ENCODE peak calls at places on chromosomes 2 and 18, in six cellular contexts. I, U, S, R, V and F are unnamed samples.

GRCh38 chr2:121303531-121304263 is 18.7 kb upstream of the TFCP2L1 start:
- DNase-seq in I (no peak), V (no peak), U (no peak), R (no peak), S (no peak), F (peak)

GRCh38 chr2:74095629-74096028 is 52.1 kb downstream of the BOLA3 start:
- DNase-seq in U (no peak), R (no peak), I (no peak), V (no peak), S (no peak), F (no peak)

GRCh38 chr2:157442136-157442535 is 1.8 kb downstream of the CYTIP start:
- DNase-seq in R (no peak), U (no peak), I (no peak), S (no peak), V (no peak), F (no peak)

GRCh38 chr2:232839680-232840079 is 30.4 kb upstream of the SNORC start:
- DNase-seq in R (peak), V (no peak), U (peak), S (no peak), I (no peak), F (no peak)

GRCh38 chr2:6181525-6182270 is 489.5 kb downstream of the SOX11 start:
- DNase-seq in S (no peak), U (no peak), V (no peak), I (no peak), R (no peak), F (no peak)

GRCh38 chr2:44638649-44639048 is 276.9 kb downstream of the CAMKMT start:
- DNase-seq in I (no peak), V (no peak), S (no peak), R (no peak), U (peak), F (no peak)

GRCh38 chr2:175167076-175167791 is 769 bp downstream of the ATF2 start:
- DNase-seq in V (no peak), R (no peak), S (no peak), I (peak), U (peak), F (peak)

GRCh38 chr18:67916142-67916541 is 399.6 kb upstream of the DSEL start:
- DNase-seq in I (no peak), V (no peak), R (no peak), U (no peak), S (no peak), F (no peak)

GRCh38 chr18:28511421-28511821 is 334.5 kb upstream of the CDH2 start:
- DNase-seq in R (no peak), I (no peak), U (no peak), S (no peak), V (no peak), F (no peak)

GRCh38 chr2:164717000-164717597 is 95.8 kb upstream of the GRB14 start:
- DNase-seq in V (no peak), I (no peak), R (no peak), S (peak), U (no peak), F (no peak)

GRCh38 chr2:60483400-60483799 is 70.1 kb downstream of the BCL11A start:
- DNase-seq in U (no peak), I (no peak), V (no peak), S (no peak), R (no peak), F (no peak)

GRCh38 chr2:70726947-70727725 is 40.9 kb downstream of the ADD2 start:
- DNase-seq in U (no peak), I (no peak), V (peak), S (peak), R (no peak), F (no peak)

GRCh38 chr2:240931319-240931949 is 25.3 kb downstream of the CROCC2 start:
- DNase-seq in U (no peak), R (peak), S (no peak), V (no peak), I (peak), F (peak)

GRCh38 chr2:196169521-196169920 is 1.9 kb downstream of the STK17B start:
- DNase-seq in R (no peak), V (no peak), I (no peak), U (no peak), S (no peak), F (no peak)

GRCh38 chr2:496729-497128 is 180.5 kb downstream of the TMEM18 start:
- DNase-seq in R (no peak), I (no peak), V (no peak), U (no peak), S (no peak), F (no peak)

GRCh38 chr2:85583667-85584353 is 421 bp upstream of the VAMP5 start:
- DNase-seq in U (no peak), R (peak), I (peak), V (no peak), S (no peak), F (no peak)

GRCh38 chr2:85584354-85584856 is at the start of gene VAMP5:
- DNase-seq in V (no peak), I (peak), R (peak), U (peak), S (no peak), F (no peak)

GRCh38 chr2:85585781-85586105 is 1.5 kb downstream of the VAMP5 start:
- DNase-seq in S (no peak), U (no peak), I (no peak), V (no peak), R (no peak), F (no peak)

GRCh38 chr2:85582467-85582866 is 1.8 kb upstream of the VAMP5 start:
- DNase-seq in R (peak), I (no peak), U (no peak), S (no peak), V (no peak), F (no peak)

GRCh38 chr2:85584857-85585780 is 888 bp downstream of the VAMP5 start:
- DNase-seq in U (no peak), I (no peak), S (no peak), R (peak), V (no peak), F (no peak)
- H3K4me3 ChIP-seq in U (peak), I (peak), S (no peak), R (peak), V (peak), F (peak)

GRCh38 chr2:207896525-207897295 is 127.0 kb upstream of the FZD5 start:
- DNase-seq in V (no peak), S (no peak), U (no peak), I (no peak), R (no peak), F (no peak)
- H3K4me3 ChIP-seq in V (no peak), S (no peak), U (no peak), I (no peak), R (no peak), F (no peak)

DNA sequence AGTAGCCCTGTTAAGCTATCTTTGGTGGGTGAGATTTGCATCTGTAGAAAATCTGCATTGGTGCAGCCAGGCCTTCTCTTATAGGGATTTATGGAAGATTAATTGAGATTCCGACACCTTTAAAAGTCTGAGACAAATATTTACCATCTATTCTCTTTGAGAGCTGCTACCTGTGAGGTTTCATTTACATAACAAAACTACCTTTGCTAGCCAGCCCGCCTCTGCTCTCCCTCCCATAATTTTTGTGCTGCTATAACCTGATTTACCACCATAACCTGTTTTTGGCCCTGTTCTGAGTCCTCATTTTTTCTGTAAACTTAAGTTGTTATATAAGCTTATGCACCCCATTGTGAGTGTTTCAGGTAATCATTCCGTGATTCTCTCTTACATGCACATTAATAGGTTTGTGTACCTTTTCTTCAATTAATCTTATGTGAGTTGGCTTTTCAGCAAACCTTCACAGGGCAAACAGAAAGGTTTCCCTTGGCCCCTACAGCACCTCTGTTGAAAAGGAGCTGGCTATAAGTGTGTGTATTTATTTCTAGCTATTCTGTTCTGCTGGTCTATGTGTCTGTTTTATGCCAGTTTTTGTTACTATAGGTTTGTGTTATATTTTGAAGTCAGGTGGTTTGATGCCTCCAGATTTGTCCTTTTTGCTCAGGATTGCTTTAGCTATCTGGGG is 114.9 kb upstream of the XIRP2 start:
- DNase-seq in U (no peak), I (no peak), R (no peak), S (no peak), V (no peak), F (no peak)
- H3K4me3 ChIP-seq in U (no peak), I (no peak), R (no peak), S (no peak), V (no peak), F (no peak)

DNA sequence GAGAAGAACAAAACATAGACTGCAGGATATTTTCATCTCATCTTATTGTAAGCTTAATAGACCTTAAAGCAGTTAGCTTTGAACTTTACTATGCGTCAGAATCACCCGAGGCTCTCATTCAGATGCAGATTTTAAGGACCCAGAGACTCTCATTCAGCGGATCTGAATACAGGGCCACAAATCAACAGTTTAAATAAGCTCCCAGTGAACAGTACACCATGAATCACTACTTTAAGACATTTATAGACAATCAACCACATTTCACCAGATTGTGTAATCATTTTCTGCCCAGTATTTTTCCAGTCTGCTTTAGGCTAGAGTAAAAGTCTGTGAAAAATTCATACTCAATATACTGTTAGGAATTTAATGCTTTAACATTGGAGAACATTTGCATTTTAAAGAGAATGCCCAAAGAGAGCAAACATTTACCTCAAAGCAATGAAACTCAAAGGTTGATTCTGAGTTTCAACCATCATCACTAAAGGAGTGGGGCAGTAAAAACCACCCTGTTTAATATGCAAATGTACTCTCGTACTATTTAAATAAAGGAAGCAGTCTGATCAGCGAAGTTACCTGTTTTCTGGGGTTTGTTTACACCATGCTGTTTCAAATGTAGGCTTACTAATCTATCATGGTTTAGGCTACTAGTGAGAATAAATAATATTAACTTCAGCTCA is 11.0 kb upstream of the ALPK2 start:
- DNase-seq in I (no peak), S (no peak), R (no peak), V (peak), U (no peak), F (no peak)
- H3K4me3 ChIP-seq in I (no peak), S (no peak), R (no peak), V (no peak), U (no peak), F (no peak)

DNA sequence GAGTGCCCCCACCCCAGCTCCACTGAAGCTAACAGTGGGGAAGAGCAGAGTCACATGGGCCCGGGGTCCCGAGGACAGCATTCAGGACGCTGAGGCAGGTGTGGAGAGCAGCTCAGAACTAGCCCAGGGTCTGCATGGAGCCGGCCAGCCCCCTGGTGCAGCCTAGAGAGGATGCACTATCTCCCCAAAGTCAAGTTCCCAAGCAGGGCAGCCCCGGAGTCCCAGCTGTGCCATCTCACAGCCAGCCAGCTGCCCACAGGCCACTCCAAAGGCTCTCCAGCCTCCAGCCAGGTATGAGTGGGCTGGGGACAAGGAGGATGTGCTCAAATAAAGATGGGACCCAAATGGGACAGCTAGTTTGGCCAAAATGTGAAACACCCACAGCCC is 41.0 kb downstream of the BIN1 start:
- DNase-seq in V (no peak), S (no peak), R (no peak), I (no peak), U (no peak), F (no peak)
- H3K4me3 ChIP-seq in V (no peak), S (no peak), R (no peak), I (no peak), U (no peak), F (no peak)